ENCODE peak calls at places on chromosome 15, in seven cellular contexts. B, P, J, G, R, Y and C are unnamed samples.

GRCh38 chr15:38620108-38620507 is 55.5 kb upstream of the RASGRP1 start:
- DNase-seq in B (no peak), P (no peak), J (no peak), G (no peak), R (no peak), Y (no peak), C (no peak)

GRCh38 chr15:76197703-76198455 is 113.4 kb downstream of the ETFA start:
- DNase-seq in B (no peak), P (peak), J (no peak), G (no peak), R (no peak), Y (no peak), C (no peak)

GRCh38 chr15:63915888-63916731 is 82.4 kb upstream of the HERC1 start:
- DNase-seq in B (no peak), P (no peak), J (no peak), G (no peak), R (no peak), Y (peak), C (no peak)

GRCh38 chr15:71752604-71753289 is 57.6 kb upstream of the NR2E3 start:
- DNase-seq in B (no peak), P (peak), J (peak), G (peak), R (no peak), Y (peak), C (peak)

GRCh38 chr15:31457631-31458526 is 131.2 kb downstream of the KLF13 start:
- DNase-seq in B (no peak), P (no peak), J (no peak), G (no peak), R (no peak), Y (no peak), C (no peak)

GRCh38 chr15:57323806-57324589 is 52.3 kb upstream of the CGNL1 start:
- DNase-seq in B (no peak), P (peak), J (no peak), G (peak), R (no peak), Y (peak), C (peak)

GRCh38 chr15:77528290-77528967 is 104.3 kb downstream of the LINGO1 start:
- DNase-seq in B (no peak), P (no peak), J (no peak), G (no peak), R (no peak), Y (peak), C (no peak)

GRCh38 chr15:77013786-77014136 is 18.8 kb downstream of the PSTPIP1 start:
- DNase-seq in B (no peak), P (peak), J (no peak), G (no peak), R (no peak), Y (no peak), C (no peak)

GRCh38 chr15:76753771-76754170 is 151.4 kb downstream of the SCAPER start:
- DNase-seq in B (no peak), P (no peak), J (no peak), G (no peak), R (no peak), Y (no peak), C (no peak)

GRCh38 chr15:36469567-36469966 is 109.9 kb upstream of the CDIN1 start:
- DNase-seq in B (no peak), P (no peak), J (no peak), G (no peak), R (no peak), Y (no peak), C (no peak)

GRCh38 chr15:70165811-70166284 is 68.1 kb upstream of the TLE3 start:
- DNase-seq in B (no peak), P (no peak), J (no peak), G (no peak), R (no peak), Y (peak), C (no peak)
- TF ChIP-seq JUND in B (no peak), P (no peak), J (no peak), G (no peak), R (no peak), Y (no peak), C (no peak)

DNA sequence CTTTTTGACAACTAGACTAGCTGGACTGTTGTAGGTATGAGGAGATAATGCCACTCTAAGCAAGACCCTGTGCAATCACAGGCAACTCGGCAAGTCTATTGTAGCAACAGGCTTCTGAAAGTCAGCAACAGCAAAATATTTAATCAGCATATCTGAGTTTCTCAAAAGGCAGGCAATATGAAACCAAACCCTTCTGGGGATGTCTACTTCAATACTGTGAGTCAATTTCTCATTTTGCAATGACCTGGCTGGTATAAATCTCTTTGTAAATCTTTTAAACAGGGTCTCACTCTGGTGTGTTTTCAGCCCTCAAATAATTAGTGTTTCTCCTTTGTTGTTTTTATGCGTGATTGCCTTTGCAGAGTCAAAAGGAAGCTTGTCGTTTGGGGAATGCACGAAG is 1044.5 kb downstream of the NTRK3 start:
- DNase-seq in B (no peak), P (no peak), J (no peak), G (no peak), R (no peak), Y (no peak), C (no peak)
- TF ChIP-seq JUND in B (no peak), P (no peak), J (no peak), G (no peak), R (no peak), Y (peak), C (no peak)

GRCh38 chr15:53072077-53072476 is 281.9 kb upstream of the ONECUT1 start:
- DNase-seq in B (peak), P (peak), J (peak), G (peak), R (no peak), Y (no peak), C (peak)
- TF ChIP-seq JUND in B (peak), P (no peak), J (no peak), G (no peak), R (no peak), Y (peak), C (no peak)

DNA sequence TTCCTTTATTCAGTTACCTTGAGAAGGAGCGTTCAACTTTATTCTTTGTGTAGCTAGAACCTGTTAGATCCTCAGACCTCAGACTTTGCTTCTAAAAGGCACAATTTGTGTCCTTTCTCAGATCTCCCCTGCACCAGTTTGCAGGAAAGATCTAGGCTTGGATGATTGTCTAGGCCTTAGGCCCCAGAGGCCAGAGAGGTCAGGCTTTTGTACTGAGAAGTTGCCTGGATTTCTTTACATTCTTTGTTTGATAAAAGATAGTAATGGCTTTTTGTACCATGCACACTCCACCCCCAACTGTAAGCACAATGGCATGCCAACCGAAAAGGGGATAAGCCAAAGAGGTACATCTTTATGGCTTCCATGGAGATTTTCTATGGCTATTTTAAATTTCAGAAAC is 719.6 kb upstream of the NR2F2 start:
- DNase-seq in B (no peak), P (no peak), J (no peak), G (no peak), R (no peak), Y (no peak), C (no peak)
- TF ChIP-seq JUND in B (no peak), P (no peak), J (no peak), G (no peak), R (no peak), Y (no peak), C (no peak)

GRCh38 chr15:69627548-69628158 is 175.0 kb downstream of the RPLP1 start:
- DNase-seq in B (no peak), P (no peak), J (peak), G (no peak), R (no peak), Y (no peak), C (peak)
- TF ChIP-seq JUND in B (no peak), P (no peak), J (no peak), G (no peak), R (no peak), Y (no peak), C (no peak)

DNA sequence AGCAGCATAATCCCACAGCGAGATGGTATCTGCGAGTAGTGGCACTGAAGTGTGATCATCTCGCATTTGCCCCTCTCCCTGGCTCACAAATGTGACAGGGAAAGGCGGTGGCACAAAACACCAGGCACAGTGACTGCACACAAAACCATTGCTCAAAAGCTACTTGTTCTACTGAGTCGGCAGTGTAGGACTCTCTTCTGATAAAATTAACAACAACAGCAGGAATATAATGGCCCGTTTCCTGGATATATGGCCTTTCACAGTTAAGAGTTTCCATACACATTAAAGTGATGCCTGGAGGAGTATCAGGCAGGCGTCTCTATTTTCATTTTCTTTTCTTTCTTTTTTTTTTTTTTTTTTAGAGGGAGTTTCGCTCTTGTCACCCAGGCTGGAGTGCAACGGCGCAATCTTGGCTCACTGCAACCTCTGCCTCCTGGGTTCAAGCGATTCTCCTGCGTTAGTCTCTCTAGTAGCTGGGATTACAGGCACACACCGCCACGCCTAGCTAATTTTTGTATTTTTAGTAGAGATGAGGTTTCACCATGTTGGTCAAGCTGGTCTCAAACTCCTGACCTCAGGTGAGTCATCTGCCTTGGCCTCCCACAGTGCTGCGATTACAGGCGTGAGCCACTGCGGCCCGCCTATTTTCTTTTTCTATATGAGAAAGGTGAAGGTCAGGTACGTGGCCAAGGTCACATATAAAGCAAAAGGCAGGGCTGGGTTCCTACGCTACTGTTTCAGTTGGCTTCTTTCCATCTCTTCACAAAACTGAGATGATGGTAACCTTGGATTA is 68.8 kb downstream of the MYO1E start:
- DNase-seq in B (no peak), P (no peak), J (peak), G (no peak), R (peak), Y (no peak), C (no peak)
- TF ChIP-seq JUND in B (no peak), P (peak), J (no peak), G (no peak), R (no peak), Y (no peak), C (no peak)

DNA sequence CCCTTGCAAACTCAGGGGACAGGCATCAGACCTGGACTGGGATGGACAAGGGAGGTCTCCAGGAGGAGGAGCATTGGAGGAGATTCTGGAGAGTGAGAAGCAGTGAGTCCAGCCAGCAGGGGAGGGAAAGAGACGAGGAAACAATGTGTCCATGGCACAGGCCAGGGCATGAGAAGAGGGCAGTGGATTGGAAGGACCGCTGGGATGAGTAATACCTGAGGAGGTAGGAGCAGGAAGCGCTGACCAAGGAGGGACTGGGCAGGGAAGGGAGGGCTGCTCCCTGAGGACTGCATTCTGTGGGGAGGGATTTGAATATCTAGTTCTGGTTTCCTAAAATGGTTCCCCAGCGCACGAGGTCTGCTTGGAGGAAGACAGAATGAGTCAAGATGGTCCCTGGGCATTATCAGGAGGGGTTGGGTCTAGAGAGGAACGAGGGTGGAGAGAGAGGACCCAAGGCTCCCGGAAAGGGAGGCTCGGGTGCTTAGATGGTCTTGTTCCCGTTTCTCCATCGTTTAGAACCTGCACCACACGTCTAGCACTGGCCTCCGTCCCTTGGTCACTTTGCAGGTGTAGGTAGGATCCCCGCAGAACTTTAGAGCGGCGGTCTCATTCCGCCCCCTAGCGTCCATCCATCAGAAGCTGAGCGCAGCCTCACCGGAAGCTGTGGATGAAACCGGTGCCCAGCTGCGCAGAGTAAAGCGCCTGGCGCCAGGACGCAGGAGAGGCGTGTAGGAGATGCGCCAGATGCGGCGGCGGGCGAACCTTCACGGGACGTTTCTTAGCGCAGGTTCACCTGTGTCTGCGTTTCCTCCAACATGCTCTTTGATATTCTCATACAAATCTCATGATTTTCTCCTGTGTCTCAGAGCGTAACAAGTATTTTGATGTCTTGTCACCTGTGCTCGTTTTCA is 190.7 kb upstream of the NDN start:
- DNase-seq in B (no peak), P (no peak), J (peak), G (peak), R (no peak), Y (peak), C (peak)
- TF ChIP-seq JUND in B (no peak), P (no peak), J (no peak), G (no peak), R (no peak), Y (no peak), C (no peak)